ENCODE peak calls at places on chromosomes 4 and X, in five cellular contexts. One of them, this sample, is unnamed.

GRCh38 chrX:135432881-135433521 is 11.3 kb downstream of the SMIM10L2A start:
- DNase-seq in ACHN: no peak
- DNase-seq in sigmoid colon: no peak
- DNase-seq in Caki2: no peak
- DNase-seq in lower lobe of right lung: no peak
- DNase-seq in this sample: no peak

GRCh38 chr4:94892051-94892450 is 134.3 kb downstream of the BMPR1B start:
- DNase-seq in Caki2: no peak
- DNase-seq in sigmoid colon: no peak
- DNase-seq in ACHN: peak
- DNase-seq in lower lobe of right lung: no peak
- DNase-seq in this sample: peak

GRCh38 chrX:41824551-41824950 is 98.8 kb downstream of the CASK start:
- DNase-seq in Caki2: peak
- DNase-seq in lower lobe of right lung: no peak
- DNase-seq in sigmoid colon: no peak
- DNase-seq in ACHN: peak
- DNase-seq in this sample: peak

GRCh38 chr4:158621729-158622128 is 50.0 kb downstream of the C4orf46 start:
- DNase-seq in ACHN: no peak
- DNase-seq in Caki2: no peak
- DNase-seq in lower lobe of right lung: no peak
- DNase-seq in sigmoid colon: no peak
- DNase-seq in this sample: no peak

GRCh38 chr4:8127051-8127798 is 31.4 kb downstream of the ABLIM2 start:
- DNase-seq in ACHN: no peak
- DNase-seq in Caki2: no peak
- DNase-seq in lower lobe of right lung: no peak
- DNase-seq in sigmoid colon: no peak
- DNase-seq in this sample: no peak

GRCh38 chrX:135411893-135412292 is 9.9 kb upstream of the SMIM10L2A start:
- DNase-seq in sigmoid colon: no peak
- DNase-seq in lower lobe of right lung: no peak
- DNase-seq in Caki2: peak
- DNase-seq in ACHN: no peak
- DNase-seq in this sample: no peak

GRCh38 chr4:92136434-92136833 is 167.3 kb upstream of the GRID2 start:
- DNase-seq in lower lobe of right lung: no peak
- DNase-seq in ACHN: no peak
- DNase-seq in Caki2: no peak
- DNase-seq in sigmoid colon: no peak
- DNase-seq in this sample: no peak

GRCh38 chr4:32025840-32026459 is 1305.8 kb downstream of the PCDH7 start:
- DNase-seq in Caki2: peak
- DNase-seq in lower lobe of right lung: no peak
- DNase-seq in sigmoid colon: no peak
- DNase-seq in ACHN: peak
- DNase-seq in this sample: no peak

GRCh38 chr4:186881521-186882220 is 158.0 kb upstream of the FAT1 start:
- DNase-seq in Caki2: peak
- DNase-seq in lower lobe of right lung: no peak
- DNase-seq in ACHN: peak
- DNase-seq in sigmoid colon: no peak
- DNase-seq in this sample: no peak

GRCh38 chrX:37357436-37357835 is 8.3 kb downstream of the PRRG1 start:
- DNase-seq in lower lobe of right lung: no peak
- DNase-seq in Caki2: no peak
- DNase-seq in ACHN: no peak
- DNase-seq in sigmoid colon: no peak
- DNase-seq in this sample: no peak

GRCh38 chr4:69760455-69760854 is at the start of gene SULT1B1:
- DNase-seq in Caki2: no peak
- DNase-seq in ACHN: no peak
- DNase-seq in lower lobe of right lung: peak
- DNase-seq in sigmoid colon: no peak
- DNase-seq in this sample: no peak

GRCh38 chr4:186855111-186855510 is 131.5 kb upstream of the FAT1 start:
- DNase-seq in Caki2: no peak
- DNase-seq in lower lobe of right lung: no peak
- DNase-seq in ACHN: no peak
- DNase-seq in sigmoid colon: no peak
- DNase-seq in this sample: no peak

GRCh38 chrX:133606990-133607389 is 191.7 kb upstream of the GPC4 start:
- DNase-seq in Caki2: no peak
- DNase-seq in sigmoid colon: no peak
- DNase-seq in ACHN: no peak
- DNase-seq in lower lobe of right lung: no peak
- DNase-seq in this sample: no peak

GRCh38 chr4:168388890-168389289 is 70.3 kb upstream of the DDX60 start:
- DNase-seq in sigmoid colon: no peak
- DNase-seq in Caki2: peak
- DNase-seq in ACHN: peak
- DNase-seq in lower lobe of right lung: no peak
- DNase-seq in this sample: no peak

GRCh38 chr4:44772340-44772739 is 46.0 kb upstream of the GNPDA2 start:
- DNase-seq in ACHN: no peak
- DNase-seq in Caki2: no peak
- DNase-seq in lower lobe of right lung: no peak
- DNase-seq in sigmoid colon: no peak
- DNase-seq in this sample: no peak

GRCh38 chr4:128653514-128654420 is 155.7 kb upstream of the JADE1 start:
- DNase-seq in lower lobe of right lung: no peak
- DNase-seq in ACHN: no peak
- DNase-seq in Caki2: no peak
- DNase-seq in sigmoid colon: peak
- DNase-seq in this sample: no peak

GRCh38 chrX:153646620-153647373 is at the start of gene DUSP9:
- DNase-seq in sigmoid colon: peak
- DNase-seq in lower lobe of right lung: peak
- DNase-seq in Caki2: peak
- DNase-seq in ACHN: peak
- DNase-seq in this sample: peak

GRCh38 chrX:47568656-47569295 is 7.8 kb downstream of the ARAF start:
- DNase-seq in sigmoid colon: no peak
- DNase-seq in lower lobe of right lung: no peak
- DNase-seq in Caki2: no peak
- DNase-seq in ACHN: peak
- DNase-seq in this sample: peak